ENCODE peak calls at places on chromosomes 5 and 9, in five cellular contexts. J is RWPE1; G is AG20443; M is naive thymus-derived CD8-positive, alpha-beta T cell; F is type B pancreatic cell. U is an unnamed sample.

GRCh38 chr5:156096259-156096658 is 230.7 kb upstream of the SGCD start:
- DNase-seq in J (no peak), G (peak), M (no peak), F (no peak), U (no peak)

GRCh38 chr5:848671-849111 is 2.1 kb downstream of the ZDHHC11 start:
- DNase-seq in J (no peak), G (no peak), M (no peak), F (no peak), U (peak)

GRCh38 chr5:68528877-68529276 is 313.3 kb downstream of the PIK3R1 start:
- DNase-seq in J (no peak), G (no peak), M (no peak), F (no peak), U (no peak)

GRCh38 chr5:77326142-77326541 is 115.7 kb downstream of the PDE8B start:
- DNase-seq in J (no peak), G (no peak), M (no peak), F (no peak), U (no peak)

GRCh38 chr5:109643951-109644350 is 45.8 kb upstream of the MAN2A1 start:
- DNase-seq in J (no peak), G (no peak), M (no peak), F (no peak), U (no peak)

GRCh38 chr5:123673107-123673506 is 161.1 kb downstream of the CSNK1G3 start:
- DNase-seq in J (no peak), G (no peak), M (no peak), F (no peak), U (no peak)

GRCh38 chr9:33304367-33304766 is 14.1 kb downstream of the NFX1 start:
- DNase-seq in J (no peak), G (no peak), M (no peak), F (no peak), U (no peak)

GRCh38 chr5:32126691-32127090 is 47.4 kb downstream of the GOLPH3 start:
- DNase-seq in J (no peak), G (no peak), M (no peak), F (no peak), U (no peak)

GRCh38 chr5:171415115-171415730 is 4.2 kb upstream of the FGF18 start:
- DNase-seq in J (peak), G (peak), M (no peak), F (no peak), U (no peak)

GRCh38 chr5:155978805-155979204 is 348.2 kb upstream of the SGCD start:
- DNase-seq in J (no peak), G (peak), M (no peak), F (no peak), U (no peak)

GRCh38 chr5:26482817-26483375 is 555.5 kb downstream of the CDH9 start:
- DNase-seq in J (peak), G (peak), M (no peak), F (no peak), U (no peak)